ENCODE peak calls at places on chromosomes 7 and 10, in five cellular contexts. One of them, this sample, is unnamed.

GRCh38 chr7:5595545-5596045 is 172.0 kb upstream of the TNRC18 start:
- DNase-seq in dorsolateral prefrontal cortex: peak
- DNase-seq in breast epithelium: no peak
- DNase-seq in naive thymus-derived CD4-positive, alpha-beta T cell: no peak
- DNase-seq in body of pancreas: no peak
- DNase-seq in this sample: peak

GRCh38 chr10:6116806-6117205 is 28.0 kb downstream of the RBM17 start:
- DNase-seq in dorsolateral prefrontal cortex: no peak
- DNase-seq in breast epithelium: no peak
- DNase-seq in naive thymus-derived CD4-positive, alpha-beta T cell: no peak
- DNase-seq in body of pancreas: no peak
- DNase-seq in this sample: no peak

GRCh38 chr7:1169409-1170368 is 9.7 kb upstream of the ZFAND2A start:
- DNase-seq in dorsolateral prefrontal cortex: peak
- DNase-seq in breast epithelium: peak
- DNase-seq in naive thymus-derived CD4-positive, alpha-beta T cell: peak
- DNase-seq in body of pancreas: peak
- DNase-seq in this sample: peak

GRCh38 chr10:72802291-72803118 is 91.0 kb upstream of the OIT3 start:
- DNase-seq in dorsolateral prefrontal cortex: no peak
- DNase-seq in breast epithelium: no peak
- DNase-seq in naive thymus-derived CD4-positive, alpha-beta T cell: no peak
- DNase-seq in body of pancreas: no peak
- DNase-seq in this sample: peak

GRCh38 chr7:139842414-139843210 is 13.5 kb downstream of the TBXAS1 start:
- DNase-seq in dorsolateral prefrontal cortex: no peak
- DNase-seq in breast epithelium: no peak
- DNase-seq in naive thymus-derived CD4-positive, alpha-beta T cell: no peak
- DNase-seq in body of pancreas: no peak
- DNase-seq in this sample: peak

GRCh38 chr7:30412810-30413504 is 65.6 kb downstream of the NOD1 start:
- DNase-seq in dorsolateral prefrontal cortex: no peak
- DNase-seq in breast epithelium: no peak
- DNase-seq in naive thymus-derived CD4-positive, alpha-beta T cell: no peak
- DNase-seq in body of pancreas: peak
- DNase-seq in this sample: peak

GRCh38 chr7:99027241-99027640 is 116.7 kb downstream of the SMURF1 start:
- DNase-seq in dorsolateral prefrontal cortex: no peak
- DNase-seq in breast epithelium: no peak
- DNase-seq in naive thymus-derived CD4-positive, alpha-beta T cell: no peak
- DNase-seq in body of pancreas: no peak
- DNase-seq in this sample: peak

GRCh38 chr7:75971961-75972763 is 22.2 kb downstream of the TMEM120A start:
- DNase-seq in dorsolateral prefrontal cortex: no peak
- DNase-seq in breast epithelium: no peak
- DNase-seq in naive thymus-derived CD4-positive, alpha-beta T cell: no peak
- DNase-seq in body of pancreas: peak
- DNase-seq in this sample: peak

GRCh38 chr10:64760371-64760770 is 1239.2 kb downstream of the REEP3 start:
- DNase-seq in dorsolateral prefrontal cortex: no peak
- DNase-seq in breast epithelium: no peak
- DNase-seq in naive thymus-derived CD4-positive, alpha-beta T cell: no peak
- DNase-seq in body of pancreas: no peak
- DNase-seq in this sample: no peak

GRCh38 chr10:124093076-124093773 is at the start of gene CHST15:
- DNase-seq in dorsolateral prefrontal cortex: no peak
- DNase-seq in breast epithelium: peak
- DNase-seq in naive thymus-derived CD4-positive, alpha-beta T cell: no peak
- DNase-seq in body of pancreas: peak
- DNase-seq in this sample: peak

GRCh38 chr10:127973810-127974311 is 67.0 kb downstream of the PTPRE start:
- DNase-seq in dorsolateral prefrontal cortex: peak
- DNase-seq in breast epithelium: no peak
- DNase-seq in naive thymus-derived CD4-positive, alpha-beta T cell: no peak
- DNase-seq in body of pancreas: no peak
- DNase-seq in this sample: no peak

GRCh38 chr10:92778091-92778490 is 70.2 kb upstream of the EXOC6 start:
- DNase-seq in dorsolateral prefrontal cortex: no peak
- DNase-seq in breast epithelium: no peak
- DNase-seq in naive thymus-derived CD4-positive, alpha-beta T cell: no peak
- DNase-seq in body of pancreas: no peak
- DNase-seq in this sample: no peak

GRCh38 chr7:40885503-40885902 is 750.7 kb downstream of the SUGCT start:
- DNase-seq in dorsolateral prefrontal cortex: no peak
- DNase-seq in breast epithelium: no peak
- DNase-seq in naive thymus-derived CD4-positive, alpha-beta T cell: no peak
- DNase-seq in body of pancreas: no peak
- DNase-seq in this sample: peak

GRCh38 chr10:36493511-36493880 is 631.9 kb upstream of the ANKRD30A start:
- DNase-seq in dorsolateral prefrontal cortex: no peak
- DNase-seq in breast epithelium: no peak
- DNase-seq in naive thymus-derived CD4-positive, alpha-beta T cell: no peak
- DNase-seq in body of pancreas: no peak
- DNase-seq in this sample: peak

GRCh38 chr7:74225400-74225799 is 15.6 kb downstream of the LAT2 start:
- DNase-seq in dorsolateral prefrontal cortex: no peak
- DNase-seq in breast epithelium: no peak
- DNase-seq in naive thymus-derived CD4-positive, alpha-beta T cell: no peak
- DNase-seq in body of pancreas: no peak
- DNase-seq in this sample: no peak

GRCh38 chr7:2125931-2126330 is 106.8 kb downstream of the MAD1L1 start:
- DNase-seq in dorsolateral prefrontal cortex: no peak
- DNase-seq in breast epithelium: no peak
- DNase-seq in naive thymus-derived CD4-positive, alpha-beta T cell: no peak
- DNase-seq in body of pancreas: no peak
- DNase-seq in this sample: no peak

GRCh38 chr10:17768957-17769356 is 17.0 kb downstream of the TMEM236 start:
- DNase-seq in dorsolateral prefrontal cortex: no peak
- DNase-seq in breast epithelium: no peak
- DNase-seq in naive thymus-derived CD4-positive, alpha-beta T cell: no peak
- DNase-seq in body of pancreas: no peak
- DNase-seq in this sample: peak

GRCh38 chr7:157547102-157547501 is 210.3 kb downstream of the DNAJB6 start:
- DNase-seq in dorsolateral prefrontal cortex: no peak
- DNase-seq in breast epithelium: peak
- DNase-seq in naive thymus-derived CD4-positive, alpha-beta T cell: no peak
- DNase-seq in body of pancreas: no peak
- DNase-seq in this sample: no peak

GRCh38 chr10:53447576-53447975 is 675.0 kb upstream of the MBL2 start:
- DNase-seq in dorsolateral prefrontal cortex: no peak
- DNase-seq in breast epithelium: no peak
- DNase-seq in naive thymus-derived CD4-positive, alpha-beta T cell: no peak
- DNase-seq in body of pancreas: no peak
- DNase-seq in this sample: no peak

GRCh38 chr10:100184426-100185219 is 1.2 kb downstream of the ERLIN1 start:
- DNase-seq in dorsolateral prefrontal cortex: no peak
- DNase-seq in breast epithelium: no peak
- DNase-seq in naive thymus-derived CD4-positive, alpha-beta T cell: no peak
- DNase-seq in body of pancreas: no peak
- DNase-seq in this sample: peak

GRCh38 chr10:113739031-113739430 is 12.5 kb upstream of the PLEKHS1 start:
- DNase-seq in dorsolateral prefrontal cortex: no peak
- DNase-seq in breast epithelium: no peak
- DNase-seq in naive thymus-derived CD4-positive, alpha-beta T cell: no peak
- DNase-seq in body of pancreas: no peak
- DNase-seq in this sample: peak

GRCh38 chr10:92990615-92991014 is 70.0 kb upstream of the CYP26C1 start:
- DNase-seq in dorsolateral prefrontal cortex: no peak
- DNase-seq in breast epithelium: no peak
- DNase-seq in naive thymus-derived CD4-positive, alpha-beta T cell: no peak
- DNase-seq in body of pancreas: no peak
- DNase-seq in this sample: peak

GRCh38 chr7:26492816-26493215 is 201.2 kb downstream of the SNX10 start:
- DNase-seq in dorsolateral prefrontal cortex: peak
- DNase-seq in breast epithelium: no peak
- DNase-seq in naive thymus-derived CD4-positive, alpha-beta T cell: no peak
- DNase-seq in body of pancreas: no peak
- DNase-seq in this sample: no peak

GRCh38 chr7:106056513-106057203 is 55.5 kb downstream of the SYPL1 start:
- DNase-seq in dorsolateral prefrontal cortex: peak
- DNase-seq in breast epithelium: peak
- DNase-seq in naive thymus-derived CD4-positive, alpha-beta T cell: peak
- DNase-seq in body of pancreas: peak
- DNase-seq in this sample: peak

GRCh38 chr7:115676080-115676479 is 354.5 kb downstream of the TFEC start:
- DNase-seq in dorsolateral prefrontal cortex: peak
- DNase-seq in breast epithelium: no peak
- DNase-seq in naive thymus-derived CD4-positive, alpha-beta T cell: no peak
- DNase-seq in body of pancreas: no peak
- DNase-seq in this sample: peak

DNA sequence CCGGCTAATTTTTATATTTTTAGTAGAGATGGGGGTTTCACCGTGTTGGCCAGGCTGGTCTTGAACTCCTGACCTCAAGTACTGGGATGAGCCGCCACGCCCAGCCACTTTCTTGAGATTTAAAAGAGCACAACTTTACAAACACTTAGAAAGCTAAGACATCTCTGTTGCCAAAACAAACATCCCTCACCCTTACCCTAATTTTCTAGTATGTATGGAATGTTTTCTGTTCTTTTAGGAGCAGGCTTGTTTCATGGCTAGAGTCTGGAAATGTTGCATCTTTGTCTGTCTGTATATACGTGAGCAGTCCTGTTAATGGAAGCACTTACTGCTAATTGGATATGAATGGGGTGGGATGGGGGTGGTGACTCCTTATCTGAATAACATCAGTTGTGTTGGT is 2.9 kb downstream of the OLAH start:
- DNase-seq in dorsolateral prefrontal cortex: no peak
- DNase-seq in breast epithelium: no peak
- DNase-seq in naive thymus-derived CD4-positive, alpha-beta T cell: no peak
- DNase-seq in body of pancreas: no peak
- DNase-seq in this sample: peak
- H3K4me3 ChIP-seq in dorsolateral prefrontal cortex: no peak
- H3K4me3 ChIP-seq in breast epithelium: no peak
- H3K4me3 ChIP-seq in naive thymus-derived CD4-positive, alpha-beta T cell: no peak
- H3K4me3 ChIP-seq in body of pancreas: no peak
- H3K4me3 ChIP-seq in this sample: no peak

DNA sequence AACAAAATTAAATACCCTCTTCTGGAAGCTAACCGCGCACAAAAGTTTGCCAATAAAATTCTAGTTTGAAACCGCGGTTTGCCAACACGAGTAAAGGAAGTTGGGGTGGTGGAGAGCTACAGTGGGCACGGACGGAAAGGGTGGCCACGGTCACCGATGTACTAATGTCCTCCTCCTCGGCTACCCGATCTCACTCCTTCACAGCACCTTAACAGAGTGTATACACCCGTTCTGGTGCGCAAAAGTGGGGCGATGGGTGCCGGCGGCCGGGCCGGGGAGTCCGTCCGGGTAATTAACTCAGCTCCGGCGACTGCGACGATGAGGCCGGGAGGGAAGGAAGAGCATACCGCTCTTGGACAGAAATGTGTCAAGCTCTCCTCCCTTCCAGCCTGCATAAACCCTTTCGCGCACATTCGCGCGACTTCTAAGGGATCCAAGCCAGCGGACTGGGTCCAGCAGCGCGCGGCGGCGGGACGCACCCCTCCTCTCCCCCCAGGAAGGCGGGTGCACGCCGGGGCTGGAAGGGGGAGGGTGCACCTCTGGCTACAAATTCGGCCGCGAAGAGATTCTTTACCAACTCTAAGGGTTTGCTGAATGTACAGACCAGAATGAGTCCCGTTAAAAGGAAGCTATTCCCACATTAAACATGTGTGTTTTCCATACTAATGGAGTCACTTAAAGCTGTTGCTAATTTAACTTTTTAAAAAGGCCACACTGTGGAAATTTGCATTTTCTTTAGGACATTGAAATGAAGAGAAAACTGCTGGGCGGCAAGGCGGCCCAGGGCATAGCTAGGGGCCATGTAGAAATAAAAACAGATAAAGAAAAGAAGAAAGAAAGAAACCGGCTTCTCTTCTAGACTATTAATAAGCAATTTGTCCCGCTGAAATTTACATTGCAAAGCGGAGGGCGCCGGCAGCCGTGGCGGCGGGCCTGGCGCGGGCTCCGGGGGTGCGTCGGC is 6.6 kb upstream of the EBF3 start:
- DNase-seq in dorsolateral prefrontal cortex: no peak
- DNase-seq in breast epithelium: no peak
- DNase-seq in naive thymus-derived CD4-positive, alpha-beta T cell: no peak
- DNase-seq in body of pancreas: no peak
- DNase-seq in this sample: no peak
- H3K4me3 ChIP-seq in dorsolateral prefrontal cortex: no peak
- H3K4me3 ChIP-seq in breast epithelium: peak
- H3K4me3 ChIP-seq in naive thymus-derived CD4-positive, alpha-beta T cell: no peak
- H3K4me3 ChIP-seq in body of pancreas: no peak
- H3K4me3 ChIP-seq in this sample: no peak

GRCh38 chr7:55629051-55629677 is 56.9 kb upstream of the VOPP1 start:
- DNase-seq in dorsolateral prefrontal cortex: no peak
- DNase-seq in breast epithelium: no peak
- DNase-seq in naive thymus-derived CD4-positive, alpha-beta T cell: no peak
- DNase-seq in body of pancreas: no peak
- DNase-seq in this sample: no peak

GRCh38 chr7:55624813-55625212 is 52.5 kb upstream of the VOPP1 start:
- DNase-seq in dorsolateral prefrontal cortex: no peak
- DNase-seq in breast epithelium: no peak
- DNase-seq in naive thymus-derived CD4-positive, alpha-beta T cell: no peak
- DNase-seq in body of pancreas: no peak
- DNase-seq in this sample: no peak

GRCh38 chr7:55618913-55619312 is 46.6 kb upstream of the VOPP1 start:
- DNase-seq in dorsolateral prefrontal cortex: no peak
- DNase-seq in breast epithelium: no peak
- DNase-seq in naive thymus-derived CD4-positive, alpha-beta T cell: no peak
- DNase-seq in body of pancreas: no peak
- DNase-seq in this sample: no peak

GRCh38 chr7:55622241-55622835 is 50.0 kb upstream of the VOPP1 start:
- DNase-seq in dorsolateral prefrontal cortex: no peak
- DNase-seq in breast epithelium: no peak
- DNase-seq in naive thymus-derived CD4-positive, alpha-beta T cell: no peak
- DNase-seq in body of pancreas: no peak
- DNase-seq in this sample: no peak

GRCh38 chr7:55623617-55624016 is 51.3 kb upstream of the VOPP1 start:
- DNase-seq in dorsolateral prefrontal cortex: no peak
- DNase-seq in breast epithelium: no peak
- DNase-seq in naive thymus-derived CD4-positive, alpha-beta T cell: no peak
- DNase-seq in body of pancreas: no peak
- DNase-seq in this sample: no peak
- H3K4me3 ChIP-seq in dorsolateral prefrontal cortex: no peak
- H3K4me3 ChIP-seq in breast epithelium: no peak
- H3K4me3 ChIP-seq in naive thymus-derived CD4-positive, alpha-beta T cell: no peak
- H3K4me3 ChIP-seq in body of pancreas: no peak
- H3K4me3 ChIP-seq in this sample: no peak

DNA sequence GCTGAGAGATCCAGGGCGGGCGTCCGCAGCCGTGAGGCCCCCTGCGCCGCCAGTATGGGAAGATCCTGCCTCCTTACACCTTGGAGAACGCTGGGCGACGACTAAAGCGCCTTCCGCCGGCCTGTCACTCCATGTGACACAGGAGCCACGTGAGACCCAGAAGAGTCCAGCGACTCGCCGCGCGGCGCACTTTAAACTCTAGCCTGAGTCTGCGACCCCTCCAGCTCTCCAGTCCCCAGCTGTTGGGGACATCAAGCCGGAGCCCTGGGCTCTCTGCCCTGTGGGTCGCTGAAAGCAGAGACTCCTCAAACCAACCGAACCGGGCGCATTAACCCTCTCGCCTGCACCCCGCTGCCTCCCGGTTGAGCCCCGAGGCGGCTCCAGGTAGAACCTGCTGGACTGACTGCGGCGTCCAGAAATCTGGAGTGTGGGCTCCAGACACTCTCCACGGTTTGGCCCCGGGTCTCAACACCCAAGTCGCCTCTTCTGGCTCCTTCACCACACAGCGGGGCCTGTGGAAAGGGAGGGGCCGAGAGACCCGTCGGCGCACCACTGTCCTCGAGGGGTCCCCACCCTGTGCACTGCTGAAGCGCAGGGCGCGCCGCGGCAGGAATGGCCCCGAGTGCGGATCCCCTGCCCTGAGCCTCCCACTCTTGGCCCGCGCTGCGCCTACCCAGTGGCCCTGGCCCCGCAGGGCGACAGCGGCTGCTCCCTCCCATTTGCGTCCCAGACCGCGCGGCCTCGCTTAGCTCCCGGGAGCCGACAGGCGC is 1.8 kb upstream of the SFMBT2 start:
- DNase-seq in dorsolateral prefrontal cortex: peak
- DNase-seq in breast epithelium: peak
- DNase-seq in naive thymus-derived CD4-positive, alpha-beta T cell: peak
- DNase-seq in body of pancreas: peak
- DNase-seq in this sample: peak
- H3K4me3 ChIP-seq in dorsolateral prefrontal cortex: peak
- H3K4me3 ChIP-seq in breast epithelium: peak
- H3K4me3 ChIP-seq in naive thymus-derived CD4-positive, alpha-beta T cell: peak
- H3K4me3 ChIP-seq in body of pancreas: no peak
- H3K4me3 ChIP-seq in this sample: peak

This sample was measured in fibroblast of lung.